ENCODE peak calls at places on chromosome 6, in four cellular contexts. C is B cell, J is activated B cell treated with CpG ODN at 0.5 μM for 24 hours, Z is NCI-H1417. W is an unnamed sample.

GRCh38 chr6:80520195-80520594 is 413.7 kb downstream of the BCKDHB start:
- DNase-seq in C (no peak), Z (no peak), J (no peak), W (no peak)

GRCh38 chr6:11729083-11729482 is 49.5 kb downstream of the ADTRP start:
- DNase-seq in C (no peak), J (no peak), Z (no peak), W (no peak)

GRCh38 chr6:74249658-74250057 is 553.7 kb downstream of the CD109 start:
- DNase-seq in C (no peak), J (no peak), Z (no peak), W (no peak)

GRCh38 chr6:129046526-129046925 is 163.6 kb downstream of the LAMA2 start:
- DNase-seq in J (no peak), C (no peak), Z (no peak), W (no peak)

GRCh38 chr6:24425091-24425490 is 22.4 kb downstream of the MRS2 start:
- DNase-seq in C (no peak), Z (no peak), J (no peak), W (no peak)

GRCh38 chr6:91299544-91300491 is 712.9 kb upstream of the MAP3K7 start:
- DNase-seq in C (no peak), Z (peak), J (no peak), W (peak)

GRCh38 chr6:88556663-88557062 is 390.5 kb upstream of the CNR1 start:
- DNase-seq in J (no peak), C (no peak), Z (no peak), W (no peak)

GRCh38 chr6:139736507-139736906 is 362.1 kb upstream of the CITED2 start:
- DNase-seq in Z (no peak), C (no peak), J (no peak), W (no peak)

GRCh38 chr6:81875776-81876293 is 123.4 kb upstream of the TENT5A start:
- DNase-seq in J (no peak), C (no peak), Z (no peak), W (no peak)

GRCh38 chr6:157873735-157874344 is 50.8 kb downstream of the SNX9 start:
- DNase-seq in J (peak), C (peak), Z (peak), W (peak)

GRCh38 chr6:31462964-31463940 is 34.7 kb upstream of the MICB start:
- DNase-seq in J (peak), C (peak), Z (peak), W (peak)